ENCODE peak calls at places on chromosomes 12 and 14, in eight cellular contexts. Z is HT1080; C is T follicular helper cell; J is GM10248; P is HCT116; I is activated CD4-positive, alpha-beta memory T cell treated with anti-CD3 and anti-CD28 coated beads, Interleukin-2, amount 10 ng/mL, durations not matched to agents 7 days and 5 days; S is stimulated activated CD8-positive, alpha-beta memory T cell treated with anti-CD3 and anti-CD28 coated beads, Interleukin-4, amount 100 ng/mL, for 1 hour; O is H4. V is an unnamed sample.

GRCh38 chr12:115137812-115138521 is 454.0 kb upstream of the TBX3 start:
- DNase-seq in Z (no peak), C (no peak), J (no peak), P (no peak), I (no peak), S (no peak), O (no peak), V (no peak)

GRCh38 chr14:69720912-69721311 is 46.0 kb upstream of the SRSF5 start:
- DNase-seq in Z (no peak), C (no peak), J (no peak), P (no peak), I (no peak), S (no peak), O (no peak), V (no peak)

GRCh38 chr14:54580933-54581332 is 14.0 kb downstream of the SAMD4A start:
- DNase-seq in Z (no peak), C (no peak), J (no peak), P (no peak), I (no peak), S (no peak), O (no peak), V (no peak)

GRCh38 chr14:95157987-95158712 is 821 bp upstream of the DICER1 start:
- DNase-seq in Z (no peak), C (no peak), J (peak; percentile 46), P (no peak), I (no peak), S (no peak), O (no peak), V (no peak)

GRCh38 chr14:103126873-103127304 is 3.6 kb downstream of the TNFAIP2 start:
- DNase-seq in Z (no peak), C (no peak), J (no peak), P (no peak), I (no peak), S (no peak), O (no peak), V (peak; percentile 69)

GRCh38 chr12:66066071-66066928 is 64.2 kb downstream of the LLPH start:
- DNase-seq in Z (peak; percentile 81), C (no peak), J (no peak), P (no peak), I (no peak), S (no peak), O (peak; percentile 97), V (peak; percentile 26)

GRCh38 chr12:108430245-108430644 is 84.8 kb upstream of the FICD start:
- DNase-seq in Z (no peak), C (no peak), J (no peak), P (no peak), I (no peak), S (no peak), O (peak; percentile 44), V (peak; percentile 35)

GRCh38 chr12:40921563-40922163 is 229.4 kb downstream of the CNTN1 start:
- DNase-seq in Z (peak; percentile 1), C (no peak), J (no peak), P (peak; percentile 12), I (no peak), S (no peak), O (peak; percentile 11), V (peak; percentile 26)

GRCh38 chr12:188910-189621 is 24.9 kb downstream of the SLC6A12 start:
- DNase-seq in Z (no peak), C (no peak), J (peak; percentile 79), P (no peak), I (peak; percentile 42), S (no peak), O (peak; percentile 45), V (no peak)

GRCh38 chr12:39623919-39624318 is 4.3 kb upstream of the ABCD2 start:
- DNase-seq in Z (no peak), C (no peak), J (no peak), P (no peak), I (no peak), S (no peak), O (no peak), V (no peak)

GRCh38 chr12:30732954-30733637 is 21.7 kb downstream of the CAPRIN2 start:
- DNase-seq in Z (no peak), C (no peak), J (no peak), P (no peak), I (no peak), S (no peak), O (no peak), V (no peak)

GRCh38 chr14:91115986-91116385 is 2.1 kb downstream of the DGLUCY start:
- DNase-seq in Z (no peak), C (no peak), J (no peak), P (no peak), I (no peak), S (no peak), O (no peak), V (peak; percentile 84)

GRCh38 chr12:73935817-73936216 is 601.8 kb upstream of the ATXN7L3B start:
- DNase-seq in Z (peak; percentile 23), C (no peak), J (no peak), P (peak; percentile 24), I (no peak), S (no peak), O (peak; percentile 31), V (peak; percentile 32)

GRCh38 chr14:73789996-73790581 is 61.5 kb upstream of the PTGR2 start:
- DNase-seq in Z (peak; percentile 92), C (no peak), J (no peak), P (no peak), I (no peak), S (no peak), O (peak; percentile 95), V (peak; percentile 51)

GRCh38 chr12:50537538-50537919 is 32.7 kb downstream of the DIP2B start:
- DNase-seq in Z (peak; percentile 95), C (no peak), J (no peak), P (peak; percentile 56), I (no peak), S (no peak), O (no peak), V (peak; percentile 63)

GRCh38 chr14:102027951-102028350 is 58.9 kb downstream of the HSP90AA1 start:
- DNase-seq in Z (no peak), C (no peak), J (no peak), P (no peak), I (no peak), S (no peak), O (no peak), V (no peak)

GRCh38 chr14:32510815-32511214 is 181.7 kb downstream of the AKAP6 start:
- DNase-seq in Z (no peak), C (no peak), J (no peak), P (no peak), I (no peak), S (no peak), O (no peak), V (no peak)

GRCh38 chr14:73250317-73250713 is 13.0 kb downstream of the PAPLN start:
- DNase-seq in Z (no peak), C (no peak), J (no peak), P (no peak), I (no peak), S (no peak), O (no peak), V (no peak)

GRCh38 chr12:110028323-110028722 is 20.0 kb downstream of the C12orf76 start:
- DNase-seq in Z (no peak), C (no peak), J (no peak), P (no peak), I (no peak), S (no peak), O (no peak), V (no peak)

V was measured in MCF 10A.